ENCODE peak calls at places on chromosomes 6 and 20, in eight cellular contexts. O is neural progenitor cell, F is fibroblast of lung, H is cardiac muscle cell, W is ovary, E is adrenal gland, D is ascending aorta, B is IMR-90. G is an unnamed sample. For H3K4me1, the result is how much of the 10 kb centered on the place peaks cover.

GRCh38 chr6:39891353-39891752 is 42.9 kb downstream of the MOCS1 start:
- DNase-seq in B (no peak), W (no peak), E (no peak), H (no peak), O (no peak), F (no peak), D (no peak), G (no peak)

GRCh38 chr6:28322661-28323060 is 13.3 kb downstream of the ZSCAN31 start:
- DNase-seq in W (no peak), D (no peak), F (no peak), E (no peak), H (no peak), B (no peak), O (no peak), G (no peak)

GRCh38 chr6:170487707-170488329 is 65.3 kb downstream of the PSMB1 start:
- DNase-seq in H (no peak), O (no peak), F (no peak), W (no peak), B (no peak), E (no peak), D (no peak), G (no peak)

GRCh38 chr6:154532426-154532825 is 21.9 kb upstream of the CNKSR3 start:
- DNase-seq in F (no peak), E (no peak), B (no peak), W (no peak), D (no peak), H (no peak), O (no peak), G (no peak)

GRCh38 chr20:21505810-21506530 is 7.9 kb downstream of the NKX2-2 start:
- DNase-seq in H (peak), B (peak), W (peak), O (peak), E (peak), F (peak), D (no peak), G (no peak)

GRCh38 chr6:111418971-111419693 is 63.9 kb downstream of the REV3L start:
- DNase-seq in B (peak), O (no peak), E (no peak), W (no peak), F (peak), D (no peak), H (peak), G (no peak)

GRCh38 chr20:62726276-62726675 is 17.6 kb downstream of the NTSR1 start:
- DNase-seq in B (no peak), F (no peak), E (peak), W (no peak), O (no peak), H (no peak), D (no peak), G (no peak)

GRCh38 chr20:6127825-6128224 is 5.0 kb upstream of the FERMT1 start:
- DNase-seq in D (no peak), E (no peak), W (no peak), H (no peak), F (no peak), O (no peak), B (no peak), G (no peak)

GRCh38 chr20:20173269-20173668 is 120.9 kb downstream of the CFAP61 start:
- DNase-seq in H (no peak), B (no peak), E (no peak), W (no peak), F (no peak), O (no peak), D (no peak), G (no peak)

GRCh38 chr6:118128755-118129154 is 221.7 kb downstream of the SLC35F1 start:
- DNase-seq in F (no peak), H (no peak), E (no peak), D (no peak), B (no peak), W (no peak), O (no peak), G (no peak)

GRCh38 chr6:118124851-118125250 is 217.8 kb downstream of the SLC35F1 start:
- DNase-seq in D (no peak), E (no peak), O (no peak), F (no peak), B (no peak), W (no peak), H (no peak), G (no peak)

GRCh38 chr6:118123503-118124037 is 216.5 kb downstream of the SLC35F1 start:
- DNase-seq in B (no peak), F (no peak), D (no peak), E (no peak), H (no peak), W (no peak), O (no peak), G (no peak)

GRCh38 chr6:118122161-118122560 is 215.1 kb downstream of the SLC35F1 start:
- DNase-seq in W (no peak), O (no peak), F (no peak), B (no peak), H (no peak), D (no peak), E (no peak), G (no peak)

GRCh38 chr6:118122801-118123200 is 215.7 kb downstream of the SLC35F1 start:
- DNase-seq in W (no peak), O (no peak), E (no peak), D (no peak), F (no peak), H (no peak), B (no peak), G (no peak)
- H3K4me1 ChIP-seq in W (under half), O (under half), E (under half), D (under half), F (under half), H (under half), B (under half), G (under half)

GRCh38 chr20:17953935-17954334 is 14.7 kb downstream of the SNX5 start:
- DNase-seq in F (no peak), D (no peak), O (no peak), E (no peak), W (no peak), B (no peak), H (no peak), G (no peak)
- H3K27ac ChIP-seq in F (no peak), D (no peak), O (no peak), E (no peak), W (no peak), B (no peak), H (peak), G (no peak)

DNA sequence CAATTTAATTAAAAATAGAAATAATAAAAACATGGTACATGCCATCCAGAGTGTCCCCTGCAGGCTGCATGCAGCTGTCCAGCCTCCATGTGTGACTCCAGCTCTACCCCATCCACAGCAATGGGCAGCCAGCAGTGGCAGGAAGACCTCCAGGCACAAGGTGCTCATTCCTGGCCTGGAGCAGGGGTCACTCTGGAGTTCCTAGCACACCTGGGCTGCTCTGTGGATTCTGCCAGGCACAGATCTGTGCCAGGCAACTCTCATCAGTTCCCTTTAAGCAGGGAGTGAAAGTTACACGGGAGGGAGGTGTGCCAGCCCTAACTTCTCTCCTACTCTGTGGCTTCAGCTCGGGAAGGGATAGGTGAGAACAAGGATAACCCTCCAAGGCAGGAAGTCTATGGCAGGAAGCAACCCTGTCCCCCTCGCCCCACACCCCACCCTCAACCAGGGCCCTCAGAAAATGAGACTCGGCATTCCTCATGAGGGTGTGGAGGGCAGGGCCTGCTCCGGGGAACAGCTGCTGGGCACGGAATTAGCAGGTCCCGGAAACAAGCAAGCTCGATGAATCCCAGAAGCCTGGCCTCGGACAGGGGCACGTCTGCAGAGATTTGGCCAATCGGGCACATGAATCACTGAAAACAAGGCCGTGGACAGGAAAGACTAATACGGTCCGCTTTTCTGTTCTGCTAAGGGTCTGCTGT is 10.0 kb downstream of the JPH2 start:
- DNase-seq in E (no peak), F (no peak), W (no peak), B (no peak), O (no peak), D (peak), H (no peak), G (no peak)
- TF ChIP-seq CTCF in E (no peak), F (no peak), W (no peak), B (no peak), O (no peak), D (no peak), H (no peak), G (no peak)

GRCh38 chr6:47290124-47290834 is 19.4 kb downstream of the TNFRSF21 start:
- DNase-seq in W (no peak), D (no peak), O (no peak), H (no peak), E (no peak), F (no peak), B (no peak), G (no peak)
- H3K4me1 ChIP-seq in W (under half), D (under half), O (under half), H (under half), E (under half), F (under half), B (under half), G (under half)

GRCh38 chr20:11783102-11783861 is 134.4 kb upstream of the BTBD3 start:
- DNase-seq in W (no peak), B (no peak), F (no peak), O (no peak), H (no peak), E (no peak), D (no peak), G (no peak)

GRCh38 chr20:11777387-11777786 is 140.3 kb upstream of the BTBD3 start:
- DNase-seq in O (no peak), F (no peak), D (no peak), B (no peak), H (no peak), W (no peak), E (no peak), G (no peak)

GRCh38 chr20:11776687-11777086 is 141.0 kb upstream of the BTBD3 start:
- DNase-seq in H (no peak), O (no peak), W (no peak), F (no peak), D (no peak), E (no peak), B (peak), G (no peak)

GRCh38 chr20:11777861-11778570 is 139.7 kb upstream of the BTBD3 start:
- DNase-seq in D (no peak), F (peak), E (peak), B (peak), H (peak), O (no peak), W (no peak), G (no peak)

GRCh38 chr20:11780765-11781369 is 136.8 kb upstream of the BTBD3 start:
- DNase-seq in F (no peak), E (no peak), H (no peak), O (no peak), B (no peak), W (no peak), D (no peak), G (no peak)
- H3K27ac ChIP-seq in F (no peak), E (no peak), H (no peak), O (no peak), B (no peak), W (no peak), D (no peak), G (no peak)

GRCh38 chr20:3888622-3889488 is at the start of gene PANK2:
- DNase-seq in O (peak), E (peak), F (peak), W (peak), B (peak), D (peak), H (peak), G (peak)
- TF ChIP-seq CTCF in O (peak), E (peak), F (peak), W (peak), B (peak), D (peak), H (peak), G (peak)

GRCh38 chr6:158640519-158640918 is 4.0 kb downstream of the DYNLT1 start:
- DNase-seq in H (no peak), O (no peak), E (no peak), D (no peak), F (no peak), B (no peak), W (no peak), G (no peak)
- H3K4me1 ChIP-seq in H (under half), O (under half), E (under half), D (under half), F (under half), B (under half), W (under half), G (under half)

GRCh38 chr6:138555294-138555988 is 56.1 kb upstream of the NHSL1 start:
- DNase-seq in W (no peak), H (no peak), E (no peak), B (no peak), F (peak), D (no peak), O (peak), G (no peak)
- H3K27ac ChIP-seq in W (no peak), H (peak), E (no peak), B (peak), F (no peak), D (no peak), O (no peak), G (peak)